ENCODE peak calls at places on chromosomes 1 and 21, in five cellular contexts. One of them, this sample, is unnamed.

GRCh38 chr1:78743626-78744025 is 94.0 kb downstream of the IFI44 start:
- DNase-seq in hepatocyte: no peak
- DNase-seq in tibial artery: no peak
- DNase-seq in upper lobe of right lung: no peak
- DNase-seq in left ventricle myocardium inferior: no peak
- DNase-seq in this sample: peak

GRCh38 chr1:42845193-42845592 is 1.2 kb upstream of the ZNF691 start:
- DNase-seq in left ventricle myocardium inferior: no peak
- DNase-seq in upper lobe of right lung: no peak
- DNase-seq in hepatocyte: no peak
- DNase-seq in tibial artery: no peak
- DNase-seq in this sample: no peak

GRCh38 chr1:157505481-157506272 is 46.6 kb downstream of the FCRL5 start:
- DNase-seq in upper lobe of right lung: peak
- DNase-seq in left ventricle myocardium inferior: no peak
- DNase-seq in tibial artery: peak
- DNase-seq in hepatocyte: peak
- DNase-seq in this sample: peak

GRCh38 chr1:244113532-244114320 is 62.6 kb downstream of the ZBTB18 start:
- DNase-seq in upper lobe of right lung: no peak
- DNase-seq in tibial artery: no peak
- DNase-seq in left ventricle myocardium inferior: no peak
- DNase-seq in hepatocyte: no peak
- DNase-seq in this sample: no peak

GRCh38 chr21:42262826-42263225 is 43.9 kb downstream of the ABCG1 start:
- DNase-seq in tibial artery: peak
- DNase-seq in upper lobe of right lung: peak
- DNase-seq in hepatocyte: peak
- DNase-seq in left ventricle myocardium inferior: peak
- DNase-seq in this sample: peak

GRCh38 chr1:208205216-208206013 is 38.8 kb downstream of the PLXNA2 start:
- DNase-seq in upper lobe of right lung: no peak
- DNase-seq in left ventricle myocardium inferior: no peak
- DNase-seq in hepatocyte: no peak
- DNase-seq in tibial artery: no peak
- DNase-seq in this sample: no peak

GRCh38 chr1:49106438-49106837 is 329.7 kb upstream of the BEND5 start:
- DNase-seq in tibial artery: no peak
- DNase-seq in upper lobe of right lung: no peak
- DNase-seq in hepatocyte: no peak
- DNase-seq in left ventricle myocardium inferior: no peak
- DNase-seq in this sample: no peak

GRCh38 chr1:236810018-236810417 is 14.9 kb downstream of the MTR start:
- DNase-seq in left ventricle myocardium inferior: no peak
- DNase-seq in hepatocyte: no peak
- DNase-seq in upper lobe of right lung: no peak
- DNase-seq in tibial artery: no peak
- DNase-seq in this sample: no peak

GRCh38 chr1:187010571-187011309 is 182.0 kb downstream of the PLA2G4A start:
- DNase-seq in hepatocyte: no peak
- DNase-seq in left ventricle myocardium inferior: no peak
- DNase-seq in tibial artery: no peak
- DNase-seq in upper lobe of right lung: no peak
- DNase-seq in this sample: peak

GRCh38 chr1:44650159-44650831 is 24.0 kb downstream of the TMEM53 start:
- DNase-seq in tibial artery: no peak
- DNase-seq in hepatocyte: peak
- DNase-seq in left ventricle myocardium inferior: peak
- DNase-seq in upper lobe of right lung: no peak
- DNase-seq in this sample: no peak

GRCh38 chr1:24435782-24436365 is 20.3 kb downstream of the NIPAL3 start:
- DNase-seq in tibial artery: no peak
- DNase-seq in left ventricle myocardium inferior: no peak
- DNase-seq in upper lobe of right lung: no peak
- DNase-seq in hepatocyte: no peak
- DNase-seq in this sample: no peak

GRCh38 chr1:45589861-45590260 is 6.0 kb downstream of the NASP start:
- DNase-seq in upper lobe of right lung: no peak
- DNase-seq in left ventricle myocardium inferior: no peak
- DNase-seq in tibial artery: no peak
- DNase-seq in hepatocyte: no peak
- DNase-seq in this sample: peak

GRCh38 chr1:157496121-157496526 is 56.2 kb downstream of the FCRL5 start:
- DNase-seq in left ventricle myocardium inferior: no peak
- DNase-seq in hepatocyte: peak
- DNase-seq in tibial artery: peak
- DNase-seq in upper lobe of right lung: no peak
- DNase-seq in this sample: peak

GRCh38 chr1:26072305-26072704 is 4.9 kb upstream of the TRIM63 start:
- DNase-seq in upper lobe of right lung: no peak
- DNase-seq in hepatocyte: no peak
- DNase-seq in left ventricle myocardium inferior: peak
- DNase-seq in tibial artery: no peak
- DNase-seq in this sample: no peak

GRCh38 chr1:6129313-6129712 is 50.8 kb downstream of the CHD5 start:
- DNase-seq in tibial artery: no peak
- DNase-seq in hepatocyte: no peak
- DNase-seq in left ventricle myocardium inferior: no peak
- DNase-seq in upper lobe of right lung: peak
- DNase-seq in this sample: no peak

GRCh38 chr1:86296305-86297205 is 99.6 kb downstream of the ODF2L start:
- DNase-seq in tibial artery: no peak
- DNase-seq in left ventricle myocardium inferior: no peak
- DNase-seq in hepatocyte: no peak
- DNase-seq in upper lobe of right lung: no peak
- DNase-seq in this sample: no peak

DNA sequence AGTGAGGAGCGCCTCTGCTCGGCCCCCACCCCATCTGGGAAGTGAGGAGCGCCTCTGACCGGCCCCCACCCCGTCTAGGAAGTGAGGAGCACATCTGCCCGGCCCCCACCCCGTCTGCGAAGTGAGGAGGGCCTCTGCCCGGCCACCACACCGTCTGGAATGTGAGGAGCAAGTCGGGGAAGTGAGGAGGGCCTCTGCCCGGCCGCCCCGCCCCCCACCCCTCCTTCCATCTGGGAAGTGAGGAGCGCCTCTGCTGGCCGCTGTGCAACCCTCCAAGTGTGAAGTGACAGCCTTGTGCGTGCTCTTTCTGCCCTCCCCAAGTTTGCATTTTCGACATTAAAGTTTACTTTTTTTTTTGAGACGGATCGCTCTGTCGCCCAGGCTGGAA is 5.1 kb upstream of the ZZZ3 start:
- DNase-seq in upper lobe of right lung: peak
- DNase-seq in hepatocyte: peak
- DNase-seq in left ventricle myocardium inferior: peak
- DNase-seq in tibial artery: no peak
- DNase-seq in this sample: peak
- TF ChIP-seq CTCF in upper lobe of right lung: peak
- TF ChIP-seq CTCF in hepatocyte: peak
- TF ChIP-seq CTCF in left ventricle myocardium inferior: peak
- TF ChIP-seq CTCF in tibial artery: no peak
- TF ChIP-seq CTCF in this sample: peak

GRCh38 chr1:62285984-62286481 is 33.2 kb downstream of the KANK4 start:
- DNase-seq in upper lobe of right lung: no peak
- DNase-seq in left ventricle myocardium inferior: no peak
- DNase-seq in hepatocyte: no peak
- DNase-seq in tibial artery: no peak
- DNase-seq in this sample: peak
- H3K4me3 ChIP-seq in upper lobe of right lung: no peak
- H3K4me3 ChIP-seq in left ventricle myocardium inferior: peak
- H3K4me3 ChIP-seq in hepatocyte: no peak
- H3K4me3 ChIP-seq in tibial artery: no peak
- H3K4me3 ChIP-seq in this sample: no peak

GRCh38 chr21:44932366-44933181 is 7.3 kb upstream of the SLX9 start:
- DNase-seq in hepatocyte: peak
- DNase-seq in left ventricle myocardium inferior: peak
- DNase-seq in upper lobe of right lung: peak
- DNase-seq in tibial artery: no peak
- DNase-seq in this sample: peak
- TF ChIP-seq CTCF in hepatocyte: peak
- TF ChIP-seq CTCF in left ventricle myocardium inferior: peak
- TF ChIP-seq CTCF in upper lobe of right lung: peak
- TF ChIP-seq CTCF in tibial artery: peak
- TF ChIP-seq CTCF in this sample: peak

GRCh38 chr1:234397732-234398131 is 24.5 kb downstream of the COA6 start:
- DNase-seq in upper lobe of right lung: no peak
- DNase-seq in left ventricle myocardium inferior: no peak
- DNase-seq in tibial artery: no peak
- DNase-seq in hepatocyte: no peak
- DNase-seq in this sample: no peak

GRCh38 chr1:234401658-234402057 is 28.4 kb downstream of the COA6 start:
- DNase-seq in left ventricle myocardium inferior: no peak
- DNase-seq in hepatocyte: no peak
- DNase-seq in tibial artery: no peak
- DNase-seq in upper lobe of right lung: no peak
- DNase-seq in this sample: no peak

GRCh38 chr1:234396871-234397270 is 23.6 kb downstream of the COA6 start:
- DNase-seq in upper lobe of right lung: no peak
- DNase-seq in hepatocyte: no peak
- DNase-seq in tibial artery: no peak
- DNase-seq in left ventricle myocardium inferior: no peak
- DNase-seq in this sample: no peak

GRCh38 chr1:234400773-234401172 is 27.5 kb downstream of the COA6 start:
- DNase-seq in left ventricle myocardium inferior: no peak
- DNase-seq in tibial artery: no peak
- DNase-seq in hepatocyte: no peak
- DNase-seq in upper lobe of right lung: no peak
- DNase-seq in this sample: no peak

DNA sequence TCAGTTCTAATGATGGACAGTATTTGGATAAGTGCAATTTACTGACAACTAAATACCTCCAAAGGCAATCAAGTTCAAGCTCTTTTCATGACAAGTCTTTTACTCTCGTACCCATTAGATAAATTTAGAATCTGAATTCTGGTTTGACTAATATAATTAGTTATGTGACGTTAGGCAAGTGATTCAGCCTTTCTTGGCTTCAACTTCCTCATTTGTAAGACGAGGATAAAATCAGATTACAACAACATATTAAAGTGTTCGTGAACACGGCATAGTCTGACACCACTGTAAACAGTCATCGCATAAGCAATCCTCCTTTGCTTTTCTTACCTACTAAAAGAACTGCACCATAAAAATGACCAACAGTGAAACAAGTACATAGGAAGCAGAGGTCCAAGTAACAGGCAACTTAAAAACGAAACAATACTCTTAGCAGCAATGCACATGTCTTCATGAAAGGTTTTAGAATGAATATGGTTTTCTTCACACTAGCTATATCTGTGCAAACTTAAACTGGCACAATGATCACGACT is 25.7 kb downstream of the COA6 start:
- DNase-seq in upper lobe of right lung: no peak
- DNase-seq in tibial artery: no peak
- DNase-seq in left ventricle myocardium inferior: no peak
- DNase-seq in hepatocyte: no peak
- DNase-seq in this sample: peak
- H3K4me3 ChIP-seq in upper lobe of right lung: peak
- H3K4me3 ChIP-seq in tibial artery: no peak
- H3K4me3 ChIP-seq in left ventricle myocardium inferior: no peak
- H3K4me3 ChIP-seq in hepatocyte: no peak
- H3K4me3 ChIP-seq in this sample: no peak

GRCh38 chr1:18635833-18636671 is 5.4 kb downstream of the PAX7 start:
- DNase-seq in left ventricle myocardium inferior: no peak
- DNase-seq in upper lobe of right lung: no peak
- DNase-seq in tibial artery: no peak
- DNase-seq in hepatocyte: no peak
- DNase-seq in this sample: peak
- TF ChIP-seq CTCF in left ventricle myocardium inferior: no peak
- TF ChIP-seq CTCF in upper lobe of right lung: no peak
- TF ChIP-seq CTCF in tibial artery: no peak
- TF ChIP-seq CTCF in hepatocyte: peak
- TF ChIP-seq CTCF in this sample: no peak

GRCh38 chr1:205507896-205508714 is 3.6 kb downstream of the CDK18 start:
- DNase-seq in hepatocyte: no peak
- DNase-seq in upper lobe of right lung: no peak
- DNase-seq in tibial artery: no peak
- DNase-seq in left ventricle myocardium inferior: no peak
- DNase-seq in this sample: no peak
- H3K4me3 ChIP-seq in hepatocyte: no peak
- H3K4me3 ChIP-seq in upper lobe of right lung: no peak
- H3K4me3 ChIP-seq in tibial artery: no peak
- H3K4me3 ChIP-seq in left ventricle myocardium inferior: no peak
- H3K4me3 ChIP-seq in this sample: no peak

DNA sequence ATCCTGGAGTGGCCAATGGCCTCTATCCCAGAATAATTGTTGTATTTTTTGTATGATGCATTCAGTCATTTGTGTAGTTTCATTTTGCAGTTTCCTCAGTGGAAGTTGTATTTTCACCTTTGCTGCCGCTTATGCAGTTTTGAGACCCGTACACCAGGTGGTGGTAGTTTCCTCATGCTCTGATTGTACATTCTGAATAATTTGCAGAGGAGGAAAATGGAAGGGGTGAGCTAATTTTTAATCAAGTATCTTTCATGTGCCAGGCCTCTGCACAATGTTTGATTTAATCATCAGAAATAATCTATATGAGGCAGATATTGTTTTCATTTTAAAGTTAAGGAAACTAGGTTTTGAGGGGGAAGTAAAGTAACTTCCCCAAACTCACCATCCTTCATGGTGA is 29.5 kb downstream of the HLX start:
- DNase-seq in tibial artery: no peak
- DNase-seq in left ventricle myocardium inferior: no peak
- DNase-seq in upper lobe of right lung: no peak
- DNase-seq in hepatocyte: peak
- DNase-seq in this sample: peak
- TF ChIP-seq CTCF in tibial artery: peak
- TF ChIP-seq CTCF in left ventricle myocardium inferior: peak
- TF ChIP-seq CTCF in upper lobe of right lung: peak
- TF ChIP-seq CTCF in hepatocyte: peak
- TF ChIP-seq CTCF in this sample: peak

DNA sequence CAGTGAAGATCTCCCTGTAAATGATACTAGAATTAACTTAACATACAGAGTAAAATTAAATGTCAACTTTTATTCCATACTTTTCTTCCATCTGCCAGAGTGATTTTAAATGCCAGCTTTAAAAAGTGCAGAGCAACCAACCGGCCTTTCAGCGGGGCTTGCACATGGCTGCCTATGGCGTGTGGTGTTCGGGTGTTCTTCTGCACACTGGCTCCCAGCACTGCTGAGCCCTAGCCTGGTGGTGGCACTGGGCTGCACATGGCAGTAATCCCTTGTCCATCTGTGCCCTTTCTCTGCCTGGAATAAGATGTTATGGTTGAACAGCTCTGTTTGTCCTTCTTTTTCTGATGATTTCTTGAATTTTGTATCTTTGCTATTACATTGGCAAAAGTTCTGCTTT is 156.3 kb downstream of the SNX7 start:
- DNase-seq in left ventricle myocardium inferior: no peak
- DNase-seq in hepatocyte: no peak
- DNase-seq in tibial artery: no peak
- DNase-seq in upper lobe of right lung: no peak
- DNase-seq in this sample: no peak
- H3K4me3 ChIP-seq in left ventricle myocardium inferior: no peak
- H3K4me3 ChIP-seq in hepatocyte: no peak
- H3K4me3 ChIP-seq in tibial artery: no peak
- H3K4me3 ChIP-seq in upper lobe of right lung: no peak
- H3K4me3 ChIP-seq in this sample: no peak

GRCh38 chr1:237817277-237817676 is 73.4 kb downstream of the ZP4 start:
- DNase-seq in hepatocyte: no peak
- DNase-seq in left ventricle myocardium inferior: no peak
- DNase-seq in upper lobe of right lung: no peak
- DNase-seq in tibial artery: no peak
- DNase-seq in this sample: no peak

GRCh38 chr1:237812061-237812460 is 78.7 kb downstream of the ZP4 start:
- DNase-seq in tibial artery: no peak
- DNase-seq in hepatocyte: no peak
- DNase-seq in upper lobe of right lung: no peak
- DNase-seq in left ventricle myocardium inferior: no peak
- DNase-seq in this sample: no peak

GRCh38 chr1:237811633-237812032 is 79.1 kb downstream of the ZP4 start:
- DNase-seq in left ventricle myocardium inferior: no peak
- DNase-seq in hepatocyte: no peak
- DNase-seq in tibial artery: no peak
- DNase-seq in upper lobe of right lung: no peak
- DNase-seq in this sample: no peak

GRCh38 chr1:237814319-237814924 is 76.3 kb downstream of the ZP4 start:
- DNase-seq in tibial artery: no peak
- DNase-seq in hepatocyte: peak
- DNase-seq in upper lobe of right lung: no peak
- DNase-seq in left ventricle myocardium inferior: no peak
- DNase-seq in this sample: peak
- TF ChIP-seq CTCF in tibial artery: peak
- TF ChIP-seq CTCF in hepatocyte: peak
- TF ChIP-seq CTCF in upper lobe of right lung: peak
- TF ChIP-seq CTCF in left ventricle myocardium inferior: peak
- TF ChIP-seq CTCF in this sample: peak

This sample was measured in epithelial cell of esophagus.